ENCODE peak calls at places on chromosomes 13 and 19, in four cellular contexts. I is stimulated activated CD8-positive, alpha-beta memory T cell treated with anti-CD3 and anti-CD28 coated beads, Interleukin-15, amount 100 ng/mL, for 1 hour; E is stimulated activated CD4-positive, alpha-beta T cell treated with anti-CD3 and anti-CD28 coated beads, Interleukin-4, amount 100 ng/mL, for 24 hours; B is GM12865. O is an unnamed sample.

GRCh38 chr13:20442370-20442769 is 83.3 kb downstream of the CRYL1 start:
- DNase-seq in B (no peak), E (no peak), I (no peak), O (no peak)

GRCh38 chr19:34343751-34344150 is 21.2 kb upstream of the GPI start:
- DNase-seq in B (no peak), I (no peak), E (no peak), O (no peak)

GRCh38 chr13:44293908-44294735 is 79.5 kb upstream of the SERP2 start:
- DNase-seq in E (no peak), I (no peak), B (no peak), O (no peak)

GRCh38 chr19:45320997-45321775 is 1.5 kb downstream of the CKM start:
- DNase-seq in E (no peak), B (no peak), I (no peak), O (no peak)

GRCh38 chr13:44302948-44303575 is 70.6 kb upstream of the SERP2 start:
- DNase-seq in B (peak), I (no peak), E (no peak), O (no peak)

GRCh38 chr13:98536729-98537128 is 40.2 kb downstream of the STK24 start:
- DNase-seq in I (no peak), B (no peak), E (no peak), O (no peak)

GRCh38 chr19:46256855-46257254 is 27.3 kb downstream of the IGFL1 start:
- DNase-seq in B (no peak), I (no peak), E (no peak), O (no peak)

GRCh38 chr13:19070398-19070735 is 111.3 kb downstream of the TUBA3C start:
- DNase-seq in I (no peak), B (no peak), E (no peak), O (no peak)

GRCh38 chr13:45447050-45447661 is 17.6 kb upstream of the COG3 start:
- DNase-seq in I (no peak), B (no peak), E (no peak), O (no peak)

GRCh38 chr13:48775804-48776203 is 122.1 kb downstream of the CYSLTR2 start:
- DNase-seq in B (no peak), E (no peak), I (no peak), O (no peak)

GRCh38 chr19:5501907-5502306 is 46.7 kb downstream of the ZNRF4 start:
- DNase-seq in B (no peak), E (no peak), I (no peak), O (no peak)

GRCh38 chr19:18637644-18638630 is 1.1 kb downstream of the KLHL26 start:
- DNase-seq in E (no peak), I (no peak), B (peak), O (peak)

GRCh38 chr19:56112313-56112709 is 8.8 kb downstream of the ZNF787 start:
- DNase-seq in E (no peak), I (no peak), B (peak), O (peak)

GRCh38 chr13:102049853-102050252 is 352.0 kb downstream of the FGF14 start:
- DNase-seq in E (no peak), I (no peak), B (no peak), O (no peak)

GRCh38 chr19:30968210-30968609 is 381.0 kb downstream of the TSHZ3 start:
- DNase-seq in B (no peak), E (no peak), I (no peak), O (no peak)

GRCh38 chr13:46288570-46289259 is 77.0 kb downstream of the LRRC63 start:
- DNase-seq in B (peak), I (no peak), E (peak), O (peak)

GRCh38 chr19:16614941-16615340 is 13.1 kb downstream of the MED26 start:
- DNase-seq in B (no peak), I (no peak), E (no peak), O (no peak)

GRCh38 chr13:106619688-106620555 is 52.0 kb upstream of the ARGLU1 start:
- DNase-seq in E (peak), B (peak), I (no peak), O (peak)

GRCh38 chr19:49591731-49592485 is 926 bp downstream of the PRR12 start:
- DNase-seq in B (peak), E (peak), I (no peak), O (peak)

GRCh38 chr13:35833571-35834305 is 297.4 kb downstream of the DCLK1 start:
- DNase-seq in E (no peak), I (no peak), B (no peak), O (no peak)

GRCh38 chr19:18419195-18419698 is at the start of gene SSBP4:
- DNase-seq in I (no peak), B (peak), E (peak), O (peak)

GRCh38 chr19:1041835-1042685 is 2.2 kb downstream of the ABCA7 start:
- DNase-seq in I (no peak), B (no peak), E (no peak), O (no peak)

GRCh38 chr19:44553478-44554171 is 24.1 kb upstream of the CEACAM20 start:
- DNase-seq in B (no peak), E (no peak), I (no peak), O (no peak)

GRCh38 chr13:27403252-27403678 is 21.2 kb upstream of the GTF3A start:
- DNase-seq in E (no peak), B (no peak), I (no peak), O (no peak)

GRCh38 chr19:55300821-55301458 is 17.1 kb downstream of the BRSK1 start:
- DNase-seq in E (no peak), I (no peak), B (no peak), O (no peak)

GRCh38 chr13:114142640-114143490 is 10.4 kb upstream of the RASA3 start:
- DNase-seq in I (peak), B (peak), E (peak), O (peak)

GRCh38 chr13:66489586-66489985 is 740.5 kb downstream of the PCDH9 start:
- DNase-seq in I (no peak), E (no peak), B (no peak), O (no peak)

GRCh38 chr19:30009013-30009412 is 67.0 kb downstream of the URI1 start:
- DNase-seq in B (no peak), I (no peak), E (no peak), O (no peak)

GRCh38 chr13:50910483-50910805 is 853 bp downstream of the RNASEH2B start:
- DNase-seq in I (no peak), E (no peak), B (no peak), O (peak)

GRCh38 chr13:55569082-55569481 is 1571.6 kb upstream of the PRR20A start:
- DNase-seq in I (no peak), B (no peak), E (no peak), O (no peak)

GRCh38 chr13:102400619-102401125 is 1.2 kb downstream of the FGF14 start:
- DNase-seq in B (no peak), E (peak), I (no peak), O (peak)

GRCh38 chr13:96672016-96672415 is 322.3 kb downstream of the OXGR1 start:
- DNase-seq in E (no peak), B (no peak), I (no peak), O (no peak)

GRCh38 chr13:46721054-46721453 is 75.9 kb downstream of the ESD start:
- DNase-seq in B (peak), I (peak), E (peak), O (no peak)

GRCh38 chr13:42875448-42876269 is 94.3 kb downstream of the FAM216B start:
- DNase-seq in I (no peak), B (peak), E (no peak), O (no peak)

GRCh38 chr13:36839281-36839680 is 20.3 kb downstream of the RFXAP start:
- DNase-seq in I (no peak), B (no peak), E (no peak), O (no peak)

O was measured in NCI-H774.